ENCODE peak calls at places on chromosomes 2 and 18, in five cellular contexts. J is neural crest cell; W is activated CD4-positive, alpha-beta T cell treated with anti-CD3 and anti-CD28 coated beads for 4 hours; K is HuH-7.5; V is GDM1. F is an unnamed sample.

GRCh38 chr18:48842259-48843061 is 108.3 kb downstream of the SMAD7 start:
- DNase-seq in V (no peak), J (no peak), W (peak), K (no peak), F (no peak)

GRCh38 chr2:28681216-28681981 is 70.2 kb upstream of the PPP1CB start:
- DNase-seq in V (no peak), W (peak), K (no peak), J (no peak), F (no peak)

GRCh38 chr2:32009479-32010256 is 1.1 kb downstream of the MEMO1 start:
- DNase-seq in J (peak), K (peak), W (peak), V (peak), F (peak)

GRCh38 chr2:72117029-72117428 is 30.6 kb downstream of the CYP26B1 start:
- DNase-seq in K (no peak), W (no peak), J (no peak), V (no peak), F (no peak)

GRCh38 chr2:134020608-134021007 is 233.3 kb upstream of the MGAT5 start:
- DNase-seq in J (no peak), V (no peak), K (no peak), W (no peak), F (no peak)

GRCh38 chr2:229269986-229270385 is 1.1 kb downstream of the PID1 start:
- DNase-seq in K (no peak), W (no peak), J (no peak), V (no peak), F (no peak)

GRCh38 chr2:75516378-75517122 is 44.2 kb downstream of the EVA1A start:
- DNase-seq in K (no peak), J (no peak), V (no peak), W (no peak), F (no peak)

GRCh38 chr2:9141379-9141667 is 65.3 kb upstream of the ASAP2 start:
- DNase-seq in W (no peak), J (no peak), V (no peak), K (no peak), F (no peak)

GRCh38 chr18:35938562-35938961 is 33.9 kb upstream of the RMP24 start:
- DNase-seq in K (no peak), V (no peak), J (no peak), W (no peak), F (no peak)

GRCh38 chr2:240124651-240125030 is 11.5 kb downstream of the COPS9 start:
- DNase-seq in V (no peak), J (no peak), K (no peak), W (no peak), F (no peak)

GRCh38 chr2:185628985-185629384 is 109.6 kb upstream of the FSIP2 start:
- DNase-seq in J (peak), K (no peak), V (no peak), W (no peak), F (peak)

GRCh38 chr2:158357122-158357521 is 99.4 kb downstream of the CCDC148 start:
- DNase-seq in J (no peak), W (no peak), V (no peak), K (no peak), F (no peak)

GRCh38 chr2:48944961-48945360 is 189.4 kb upstream of the LHCGR start:
- DNase-seq in K (no peak), W (no peak), V (no peak), J (no peak), F (no peak)

GRCh38 chr18:48337053-48337452 is 72.1 kb downstream of the ZBTB7C start:
- DNase-seq in J (no peak), V (no peak), W (no peak), K (no peak), F (no peak)

GRCh38 chr2:207387172-207387571 is 142.6 kb upstream of the CREB1 start:
- DNase-seq in W (no peak), V (no peak), K (no peak), J (no peak), F (no peak)

GRCh38 chr2:35803133-35803532 is 552.4 kb upstream of the CRIM1 start:
- DNase-seq in K (no peak), J (no peak), V (no peak), W (no peak), F (no peak)

GRCh38 chr18:29123706-29124530 is 947.0 kb upstream of the CDH2 start:
- DNase-seq in J (no peak), K (no peak), W (no peak), V (no peak), F (no peak)

GRCh38 chr18:23619388-23619873 is 33.1 kb upstream of the NPC1 start:
- DNase-seq in K (no peak), J (no peak), W (no peak), V (no peak), F (peak)

GRCh38 chr2:151053661-151053990 is 208.0 kb downstream of the RBM43 start:
- DNase-seq in V (no peak), K (no peak), J (no peak), W (no peak), F (no peak)

GRCh38 chr2:47288864-47289263 is 114.1 kb upstream of the MSH2 start:
- DNase-seq in J (no peak), W (no peak), V (no peak), K (no peak), F (no peak)

GRCh38 chr2:31384351-31384750 is 30.2 kb downstream of the XDH start:
- DNase-seq in J (no peak), V (peak), K (no peak), W (no peak), F (no peak)